ENCODE peak calls at places on chromosome 6, in ten cellular contexts. T is H9; V is SK-N-SH; S is CD8-positive, alpha-beta T cell; X is hepatocyte; Y is stomach; J is AG04450; D is IMR-90; A is H1; R is HCT116. F is an unnamed sample. For H3K9me3, the result is how much of the 10 kb centered on the place peaks cover.

GRCh38 chr6:33745558-33745957 is 1.1 kb downstream of the IP6K3 start:
- DNase-seq in T (no peak), V (no peak), S (no peak), X (peak), Y (no peak), J (no peak), D (peak), A (no peak), R (no peak), F (no peak)

GRCh38 chr6:137044366-137045220 is at the start of gene IL20RA:
- DNase-seq in T (peak), V (peak), S (no peak), X (peak), Y (peak), J (no peak), D (no peak), A (peak), R (no peak), F (peak)

GRCh38 chr6:161186173-161186769 is 87.6 kb downstream of the AGPAT4 start:
- DNase-seq in T (no peak), V (no peak), S (no peak), X (no peak), Y (no peak), J (no peak), D (peak), A (no peak), R (peak), F (peak)

GRCh38 chr6:57313711-57314471 is 3.5 kb upstream of the PRIM2 start:
- DNase-seq in T (no peak), V (no peak), S (no peak), X (peak), Y (no peak), J (peak), D (peak), A (no peak), R (peak), F (no peak)

GRCh38 chr6:167455371-167455770 is 130.5 kb downstream of the TTLL2 start:
- DNase-seq in T (no peak), V (no peak), S (no peak), X (no peak), Y (no peak), J (no peak), D (no peak), A (no peak), R (no peak), F (no peak)

GRCh38 chr6:26474439-26474881 is 16.7 kb downstream of the BTN2A1 start:
- DNase-seq in T (no peak), V (no peak), S (no peak), X (no peak), Y (no peak), J (no peak), D (no peak), A (no peak), R (no peak), F (no peak)

GRCh38 chr6:11830105-11830504 is 51.5 kb upstream of the ADTRP start:
- DNase-seq in T (no peak), V (no peak), S (no peak), X (no peak), Y (no peak), J (no peak), D (no peak), A (no peak), R (no peak), F (no peak)

GRCh38 chr6:134431306-134431919 is 113.5 kb upstream of the SGK1 start:
- DNase-seq in T (no peak), V (no peak), S (no peak), X (no peak), Y (no peak), J (no peak), D (peak), A (no peak), R (no peak), F (no peak)

GRCh38 chr6:131548441-131548840 is 24.6 kb upstream of the ARG1 start:
- DNase-seq in T (no peak), V (no peak), S (no peak), X (no peak), Y (no peak), J (no peak), D (no peak), A (no peak), R (no peak), F (no peak)

GRCh38 chr6:151063339-151063738 is 176.4 kb upstream of the AKAP12 start:
- DNase-seq in T (no peak), V (no peak), S (no peak), X (no peak), Y (no peak), J (no peak), D (peak), A (no peak), R (peak), F (no peak)

GRCh38 chr6:155313602-155314091 is 637 bp downstream of the TFB1M start:
- DNase-seq in T (no peak), V (no peak), S (no peak), X (peak), Y (no peak), J (no peak), D (no peak), A (no peak), R (no peak), F (no peak)

GRCh38 chr6:16446241-16446640 is 207.9 kb downstream of the GMPR start:
- DNase-seq in T (no peak), V (no peak), S (no peak), X (no peak), Y (no peak), J (no peak), D (no peak), A (no peak), R (no peak), F (no peak)

GRCh38 chr6:53236241-53236640 is 87.6 kb upstream of the GCM1 start:
- DNase-seq in T (no peak), V (no peak), S (no peak), X (no peak), Y (no peak), J (no peak), D (no peak), A (no peak), R (no peak), F (no peak)
- H3K27ac ChIP-seq in T (no peak), V (no peak), S (no peak), X (no peak), Y (no peak), J (no peak), D (no peak), A (no peak), R (no peak), F (no peak)

GRCh38 chr6:22774129-22774528 is 204.8 kb downstream of the HDGFL1 start:
- DNase-seq in T (no peak), V (no peak), S (no peak), X (no peak), Y (no peak), J (no peak), D (peak), A (no peak), R (no peak), F (no peak)
- H3K9me3 ChIP-seq in T (under half), V (under half), S (under half), X (under half), Y (under half), J (under half), D (under half), A (under half), R (under half), F (under half)

DNA sequence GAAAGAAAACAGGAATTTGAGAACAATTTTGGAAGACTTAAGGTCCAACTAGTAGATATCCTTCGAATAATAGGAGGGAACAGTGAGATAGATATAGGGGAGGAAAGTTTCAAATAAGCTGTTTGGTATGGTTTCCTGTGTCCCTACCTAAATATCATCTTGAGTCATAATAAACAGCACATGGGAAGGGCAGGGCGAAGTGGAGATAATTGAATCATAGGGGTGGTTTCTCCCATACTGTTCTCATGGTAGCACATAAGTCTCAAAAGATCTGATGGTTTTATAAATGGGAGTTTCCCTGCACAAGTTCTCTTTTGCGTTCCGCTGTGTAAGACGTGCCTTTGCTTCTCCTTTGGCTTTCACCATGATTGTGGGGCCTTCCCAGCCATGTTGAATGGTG is 39.5 kb upstream of the ENPP5 start:
- DNase-seq in T (no peak), V (no peak), S (no peak), X (no peak), Y (no peak), J (no peak), D (no peak), A (no peak), R (no peak), F (no peak)
- H3K27ac ChIP-seq in T (no peak), V (no peak), S (no peak), X (no peak), Y (no peak), J (no peak), D (no peak), A (no peak), R (no peak), F (no peak)

GRCh38 chr6:100452998-100453397 is 11.7 kb downstream of the SIM1 start:
- DNase-seq in T (no peak), V (no peak), S (no peak), X (no peak), Y (no peak), J (no peak), D (no peak), A (no peak), R (no peak), F (no peak)
- H3K9me3 ChIP-seq in T (under half), V (under half), S (under half), X (under half), Y (under half), J (under half), D (under half), A (under half), R (under half), F (under half)

F was measured in upper lobe of right lung.